ENCODE peak calls at places on chromosomes 11 and 22, in ten cellular contexts. Q is upper lobe of right lung, N is mucosa of descending colon, H is HFF-Myc, P is pancreas, U is fibroblast of lung, F is transverse colon, Z is psoas muscle, A is tibial nerve, I is AG10803. G is an unnamed sample.

GRCh38 chr11:64340671-64341335 is 799 bp downstream of the CCDC88B start:
- DNase-seq in Q (peak), N (peak), H (no peak), P (no peak), U (no peak), F (peak), Z (peak), A (no peak), I (no peak), G (no peak)

GRCh38 chr11:17388609-17389204 is at the start of gene KCNJ11:
- DNase-seq in Q (no peak), N (no peak), H (no peak), P (peak), U (no peak), F (no peak), Z (no peak), A (no peak), I (no peak), G (no peak)

GRCh38 chr22:25085930-25086901 is 113.4 kb upstream of the CRYBB3 start:
- DNase-seq in Q (no peak), N (no peak), H (no peak), P (no peak), U (no peak), F (no peak), Z (peak), A (peak), I (no peak), G (peak)

GRCh38 chr11:115580927-115581680 is 76.9 kb upstream of the CADM1 start:
- DNase-seq in Q (no peak), N (no peak), H (peak), P (no peak), U (peak), F (peak), Z (no peak), A (peak), I (no peak), G (no peak)

GRCh38 chr22:35506259-35506570 is 34.4 kb upstream of the RASD2 start:
- DNase-seq in Q (no peak), N (no peak), H (peak), P (no peak), U (peak), F (no peak), Z (no peak), A (no peak), I (peak), G (no peak)

GRCh38 chr22:16917144-16918003 is 90.6 kb downstream of the GAB4 start:
- DNase-seq in Q (peak), N (no peak), H (peak), P (peak), U (peak), F (peak), Z (peak), A (peak), I (peak), G (no peak)

GRCh38 chr22:40128989-40129388 is 48.7 kb upstream of the TNRC6B start:
- DNase-seq in Q (no peak), N (no peak), H (no peak), P (no peak), U (peak), F (peak), Z (no peak), A (no peak), I (no peak), G (no peak)

GRCh38 chr11:127461575-127462344 is 461.2 kb upstream of the KIRREL3 start:
- DNase-seq in Q (no peak), N (no peak), H (no peak), P (no peak), U (no peak), F (no peak), Z (no peak), A (no peak), I (no peak), G (no peak)

GRCh38 chr11:106231591-106231990 is 154.1 kb downstream of the AASDHPPT start:
- DNase-seq in Q (no peak), N (no peak), H (peak), P (no peak), U (peak), F (no peak), Z (no peak), A (no peak), I (peak), G (no peak)

GRCh38 chr11:20599424-20600346 is at the start of gene SLC6A5:
- DNase-seq in Q (peak), N (no peak), H (peak), P (peak), U (peak), F (no peak), Z (no peak), A (no peak), I (peak), G (no peak)

GRCh38 chr22:44580756-44581435 is 82.9 kb upstream of the RTL6 start:
- DNase-seq in Q (peak), N (peak), H (no peak), P (no peak), U (no peak), F (no peak), Z (no peak), A (no peak), I (no peak), G (no peak)

GRCh38 chr22:49826603-49827306 is 918 bp downstream of the BRD1 start:
- DNase-seq in Q (peak), N (peak), H (no peak), P (peak), U (peak), F (peak), Z (peak), A (no peak), I (peak), G (no peak)

GRCh38 chr11:113201055-113201818 is 113.1 kb upstream of the TTC12 start:
- DNase-seq in Q (no peak), N (no peak), H (no peak), P (no peak), U (no peak), F (no peak), Z (no peak), A (no peak), I (no peak), G (no peak)

GRCh38 chr22:46537946-46538815 is 761 bp upstream of the CELSR1 start:
- DNase-seq in Q (peak), N (no peak), H (no peak), P (no peak), U (peak), F (no peak), Z (peak), A (no peak), I (peak), G (no peak)
- H3K4me3 ChIP-seq in Q (peak), N (no peak), H (peak), P (no peak), U (peak), F (peak), Z (peak), A (peak), I (peak), G (peak)

GRCh38 chr11:104151404-104152204 is 12.3 kb downstream of the PDGFD start:
- DNase-seq in Q (no peak), N (no peak), H (no peak), P (no peak), U (peak), F (no peak), Z (no peak), A (no peak), I (peak), G (no peak)
- TF ChIP-seq CTCF in Q (peak), N (no peak), H (peak), P (peak), U (peak), F (no peak), Z (no peak), A (no peak), I (peak), G (peak)

GRCh38 chr22:31344369-31345330 is 1.5 kb downstream of the PATZ1 start:
- DNase-seq in Q (peak), N (peak), H (no peak), P (peak), U (peak), F (peak), Z (peak), A (peak), I (peak), G (no peak)

GRCh38 chr22:31347251-31348008 is 1.3 kb upstream of the PATZ1 start:
- DNase-seq in Q (peak), N (peak), H (no peak), P (peak), U (peak), F (peak), Z (peak), A (peak), I (peak), G (no peak)

GRCh38 chr22:31345331-31346254 is 553 bp downstream of the PATZ1 start:
- DNase-seq in Q (peak), N (peak), H (no peak), P (peak), U (peak), F (peak), Z (peak), A (peak), I (peak), G (no peak)

GRCh38 chr22:31346733-31347250 is 646 bp upstream of the PATZ1 start:
- DNase-seq in Q (peak), N (peak), H (no peak), P (peak), U (peak), F (peak), Z (peak), A (peak), I (no peak), G (no peak)

DNA sequence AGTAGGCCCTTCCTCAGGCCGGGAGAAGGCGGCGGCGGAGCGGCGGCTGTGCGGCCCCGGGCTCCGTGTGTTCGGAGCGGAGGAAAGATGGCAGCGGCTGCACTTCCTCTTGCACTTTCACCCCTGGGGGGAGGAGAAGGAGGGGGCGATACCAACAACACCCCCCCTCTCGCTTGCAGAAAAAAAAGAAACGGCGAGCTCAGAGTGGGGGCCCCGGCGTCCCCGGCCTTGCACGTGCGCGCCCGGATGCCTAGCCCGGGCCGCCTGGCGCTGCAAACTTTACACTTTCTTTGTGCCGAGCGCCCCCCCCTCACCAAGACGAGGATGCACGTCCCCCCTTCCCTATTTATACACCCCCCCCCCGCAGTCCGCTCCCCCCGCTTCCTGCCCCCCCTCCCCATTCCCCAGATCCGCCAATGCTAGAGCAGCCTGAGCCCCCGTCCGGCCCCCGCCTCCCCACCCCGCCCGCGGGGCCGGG is at the start of gene PATZ1:
- DNase-seq in Q (peak), N (peak), H (no peak), P (peak), U (peak), F (peak), Z (peak), A (peak), I (peak), G (no peak)
- H3K4me3 ChIP-seq in Q (peak), N (peak), H (peak), P (peak), U (peak), F (peak), Z (peak), A (peak), I (peak), G (peak)

DNA sequence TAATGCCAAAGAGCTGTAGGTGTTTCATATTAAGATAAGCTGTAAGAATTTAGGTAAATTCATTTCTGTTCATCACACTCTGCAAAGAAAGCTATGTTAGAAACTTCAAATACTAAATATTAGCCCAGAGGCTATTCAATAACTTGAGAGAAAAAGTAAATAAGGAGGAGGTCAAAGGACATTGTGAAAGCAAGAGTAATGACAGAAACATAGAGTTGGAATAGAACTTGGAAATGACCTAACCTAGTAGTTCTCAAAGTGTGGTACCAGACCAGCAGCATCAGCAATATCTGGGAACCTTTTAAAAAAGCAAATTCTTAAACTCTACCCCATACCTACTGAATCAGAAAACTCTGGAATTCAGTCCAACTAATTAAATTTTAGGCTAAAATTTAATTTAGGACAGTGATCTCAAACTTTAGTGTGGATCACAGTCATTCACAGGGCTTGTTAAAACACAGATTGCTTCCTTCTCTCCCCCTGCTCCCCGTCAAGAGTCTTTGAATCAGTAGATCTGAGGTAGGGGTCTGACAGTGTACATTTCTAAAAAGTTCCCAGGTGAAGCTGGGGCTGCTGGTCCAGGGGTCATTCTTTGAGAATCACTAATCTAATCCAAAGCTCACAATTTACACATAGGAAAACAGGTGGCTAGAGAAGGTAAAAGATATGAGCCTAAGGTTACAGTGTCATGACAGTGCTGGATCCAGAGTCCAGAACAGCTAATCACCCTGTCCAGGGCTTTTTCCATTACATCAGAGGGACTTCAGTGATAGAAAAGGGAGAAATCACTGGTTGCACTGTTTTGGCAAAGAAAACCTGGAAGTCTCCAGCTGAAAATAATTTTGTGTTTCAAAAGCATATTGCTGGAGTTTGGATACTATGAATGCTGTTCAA is 241.1 kb downstream of the SOX6 start:
- DNase-seq in Q (no peak), N (no peak), H (no peak), P (no peak), U (no peak), F (no peak), Z (no peak), A (no peak), I (no peak), G (no peak)
- TF ChIP-seq CTCF in Q (no peak), N (no peak), H (no peak), P (no peak), U (no peak), F (no peak), Z (no peak), A (no peak), I (no peak), G (no peak)

DNA sequence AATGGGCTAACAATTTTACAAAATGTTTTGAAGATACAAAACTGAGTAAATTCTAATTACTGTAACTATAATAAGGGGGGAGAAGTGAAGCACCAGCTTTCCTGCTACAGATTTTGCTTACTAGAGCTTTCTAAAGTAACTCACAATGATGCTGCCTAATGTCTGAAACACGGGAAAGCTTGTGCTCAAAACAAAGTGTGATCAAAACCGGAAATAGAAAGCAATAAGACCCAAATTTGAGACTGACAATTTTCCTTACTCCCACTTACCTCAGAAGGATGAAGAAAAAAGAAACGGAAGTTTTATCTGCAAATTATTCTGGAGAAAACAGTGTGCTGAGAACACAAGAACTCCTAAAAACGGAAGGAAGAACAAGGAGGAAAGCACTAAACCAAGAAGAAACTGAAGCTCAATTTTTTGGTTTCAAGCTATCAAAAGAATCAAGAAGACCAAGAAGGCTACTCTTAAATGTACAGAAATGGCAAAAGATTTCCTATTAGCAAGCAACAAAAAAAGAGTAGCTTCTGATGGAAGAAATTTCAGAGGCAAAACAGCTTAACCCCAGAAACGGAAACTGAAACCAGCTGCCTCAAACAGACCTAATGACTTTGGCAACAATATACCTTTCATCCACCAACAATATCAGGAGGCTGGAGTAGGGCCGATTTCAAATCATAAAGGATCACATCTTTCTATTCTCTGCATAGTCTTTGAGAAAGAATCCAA is 33.4 kb downstream of the AMBRA1 start:
- DNase-seq in Q (no peak), N (no peak), H (no peak), P (no peak), U (peak), F (no peak), Z (no peak), A (no peak), I (peak), G (no peak)
- H3K4me3 ChIP-seq in Q (peak), N (no peak), H (peak), P (no peak), U (peak), F (no peak), Z (peak), A (peak), I (peak), G (peak)

GRCh38 chr11:130427581-130428211 is 713 bp downstream of the ADAMTS8 start:
- DNase-seq in Q (no peak), N (no peak), H (no peak), P (no peak), U (peak), F (peak), Z (peak), A (no peak), I (no peak), G (no peak)
- TF ChIP-seq CTCF in Q (peak), N (no peak), H (no peak), P (no peak), U (peak), F (peak), Z (no peak), A (no peak), I (peak), G (no peak)

DNA sequence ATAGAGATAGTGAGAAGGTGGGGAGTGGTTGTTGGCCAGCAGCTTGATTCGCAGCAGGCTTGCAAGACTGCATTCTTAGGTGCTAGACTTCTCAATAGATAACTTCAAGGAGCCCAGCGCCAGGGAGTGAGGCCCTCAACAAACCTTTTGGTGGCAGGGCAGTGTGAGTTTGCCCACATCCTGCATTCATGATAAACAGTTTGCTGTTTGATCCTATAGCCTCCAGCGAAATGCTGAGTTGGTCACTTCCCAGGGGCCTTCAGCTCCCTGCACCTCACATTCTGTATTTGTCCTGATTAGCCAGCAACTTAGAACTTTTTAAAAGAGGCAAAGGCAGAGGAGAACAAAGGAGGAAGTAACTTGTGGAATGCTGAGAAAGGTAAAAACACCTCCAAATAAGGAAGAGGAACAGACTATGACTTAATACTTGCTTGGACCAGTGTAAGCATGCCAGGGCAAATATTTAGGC is 25.1 kb downstream of the OR10A6 start:
- DNase-seq in Q (peak), N (no peak), H (no peak), P (no peak), U (no peak), F (no peak), Z (no peak), A (no peak), I (no peak), G (no peak)
- H3K4me3 ChIP-seq in Q (peak), N (no peak), H (no peak), P (no peak), U (no peak), F (no peak), Z (no peak), A (no peak), I (no peak), G (no peak)

GRCh38 chr11:43947003-43947500 is 4.6 kb downstream of the C11orf96 start:
- DNase-seq in Q (no peak), N (no peak), H (no peak), P (no peak), U (no peak), F (no peak), Z (no peak), A (no peak), I (peak), G (no peak)
- TF ChIP-seq CTCF in Q (peak), N (no peak), H (peak), P (no peak), U (peak), F (no peak), Z (peak), A (no peak), I (peak), G (peak)